ENCODE peak calls at places on chromosome 1, in ten cellular contexts. U, N, Z, M, A, J, Q, V, K and F are unnamed samples.

GRCh38 chr1:107963601-107964396 is 1.2 kb downstream of the VAV3 start:
- DNase-seq in U (peak; percentile 9), N (no peak), Z (no peak), M (no peak), A (no peak), J (peak; percentile 29), Q (peak; percentile 62), V (peak; percentile 31), K (no peak), F (peak; percentile 66)

GRCh38 chr1:182315157-182315556 is 76.4 kb downstream of the GLUL start:
- DNase-seq in U (no peak), N (no peak), Z (no peak), M (peak; percentile 49), A (no peak), J (no peak), Q (no peak), V (no peak), K (no peak), F (no peak)

GRCh38 chr1:59541891-59542290 is 245.0 kb downstream of the FGGY start:
- DNase-seq in U (no peak), N (no peak), Z (no peak), M (no peak), A (no peak), J (no peak), Q (no peak), V (no peak), K (no peak), F (no peak)

GRCh38 chr1:155081472-155082300 is 3.0 kb downstream of the EFNA3 start:
- DNase-seq in U (no peak), N (no peak), Z (no peak), M (no peak), A (no peak), J (no peak), Q (no peak), V (no peak), K (no peak), F (no peak)

GRCh38 chr1:26959722-26960624 is at the start of gene KDF1:
- DNase-seq in U (no peak), N (peak; percentile 29), Z (no peak), M (peak; percentile 91), A (no peak), J (no peak), Q (peak; percentile 53), V (no peak), K (peak; percentile 53), F (peak; percentile 44)

GRCh38 chr1:248696261-248696660 is 6.3 kb downstream of the OR14I1 start:
- DNase-seq in U (no peak), N (no peak), Z (no peak), M (peak; percentile 54), A (no peak), J (no peak), Q (no peak), V (no peak), K (no peak), F (peak; percentile 11)

GRCh38 chr1:99472893-99473292 is 173.0 kb upstream of the PALMD start:
- DNase-seq in U (no peak), N (no peak), Z (no peak), M (no peak), A (no peak), J (no peak), Q (no peak), V (peak; percentile 6), K (no peak), F (no peak)

GRCh38 chr1:167013124-167013900 is 24.2 kb downstream of the MAEL start:
- DNase-seq in U (no peak), N (no peak), Z (no peak), M (no peak), A (no peak), J (no peak), Q (no peak), V (no peak), K (no peak), F (no peak)

GRCh38 chr1:204564835-204565234 is 48.6 kb downstream of the MDM4 start:
- DNase-seq in U (no peak), N (no peak), Z (no peak), M (no peak), A (no peak), J (no peak), Q (no peak), V (no peak), K (no peak), F (no peak)